ENCODE peak calls at places on chromosomes 4 and X, in seven cellular contexts. One of them, this sample, is unnamed. For H3K27me3, the result is how much of the 10 kb centered on the place peaks cover.

GRCh38 chrX:68686684-68687045 is 39.2 kb downstream of the STARD8 start:
- DNase-seq in pancreas: no peak
- DNase-seq in heart left ventricle: peak
- DNase-seq in HCT116: no peak
- DNase-seq in lung: no peak
- DNase-seq in brain microvascular endothelial cell: no peak
- DNase-seq in right lobe of liver: no peak
- DNase-seq in this sample: peak

GRCh38 chr4:144699565-144699964 is 53.6 kb downstream of the HHIP start:
- DNase-seq in HCT116: no peak
- DNase-seq in brain microvascular endothelial cell: no peak
- DNase-seq in lung: no peak
- DNase-seq in pancreas: no peak
- DNase-seq in heart left ventricle: no peak
- DNase-seq in right lobe of liver: no peak
- DNase-seq in this sample: peak

GRCh38 chrX:23792861-23793553 is 10.0 kb downstream of the SAT1 start:
- DNase-seq in brain microvascular endothelial cell: no peak
- DNase-seq in lung: peak
- DNase-seq in pancreas: no peak
- DNase-seq in right lobe of liver: no peak
- DNase-seq in heart left ventricle: no peak
- DNase-seq in HCT116: no peak
- DNase-seq in this sample: no peak

GRCh38 chr4:128285085-128286023 is 2.3 kb downstream of the PGRMC2 start:
- DNase-seq in right lobe of liver: no peak
- DNase-seq in HCT116: no peak
- DNase-seq in pancreas: no peak
- DNase-seq in heart left ventricle: no peak
- DNase-seq in brain microvascular endothelial cell: no peak
- DNase-seq in lung: no peak
- DNase-seq in this sample: no peak

GRCh38 chr4:130080872-130081451 is 985.0 kb downstream of the C4orf33 start:
- DNase-seq in heart left ventricle: no peak
- DNase-seq in lung: no peak
- DNase-seq in right lobe of liver: no peak
- DNase-seq in brain microvascular endothelial cell: no peak
- DNase-seq in HCT116: no peak
- DNase-seq in pancreas: no peak
- DNase-seq in this sample: peak

GRCh38 chrX:14712096-14712495 is 160.8 kb downstream of the FANCB start:
- DNase-seq in brain microvascular endothelial cell: no peak
- DNase-seq in lung: no peak
- DNase-seq in right lobe of liver: no peak
- DNase-seq in heart left ventricle: no peak
- DNase-seq in HCT116: no peak
- DNase-seq in pancreas: no peak
- DNase-seq in this sample: no peak

GRCh38 chr4:74453037-74453635 is 8.2 kb downstream of the AREG start:
- DNase-seq in lung: no peak
- DNase-seq in brain microvascular endothelial cell: no peak
- DNase-seq in pancreas: no peak
- DNase-seq in right lobe of liver: no peak
- DNase-seq in HCT116: no peak
- DNase-seq in heart left ventricle: no peak
- DNase-seq in this sample: no peak

GRCh38 chr4:6747690-6748068 is 31.7 kb downstream of the BLOC1S4 start:
- DNase-seq in HCT116: no peak
- DNase-seq in lung: no peak
- DNase-seq in heart left ventricle: no peak
- DNase-seq in pancreas: no peak
- DNase-seq in right lobe of liver: peak
- DNase-seq in brain microvascular endothelial cell: no peak
- DNase-seq in this sample: peak

GRCh38 chr4:36712013-36712412 is 430.6 kb downstream of the DTHD1 start:
- DNase-seq in pancreas: no peak
- DNase-seq in lung: no peak
- DNase-seq in HCT116: no peak
- DNase-seq in heart left ventricle: no peak
- DNase-seq in right lobe of liver: no peak
- DNase-seq in brain microvascular endothelial cell: no peak
- DNase-seq in this sample: peak

GRCh38 chr4:177093964-177094363 is 215.7 kb upstream of the NEIL3 start:
- DNase-seq in pancreas: no peak
- DNase-seq in HCT116: no peak
- DNase-seq in brain microvascular endothelial cell: no peak
- DNase-seq in right lobe of liver: no peak
- DNase-seq in lung: no peak
- DNase-seq in heart left ventricle: no peak
- DNase-seq in this sample: no peak

GRCh38 chr4:24924309-24924781 is 11.5 kb upstream of the CCDC149 start:
- DNase-seq in brain microvascular endothelial cell: peak
- DNase-seq in heart left ventricle: no peak
- DNase-seq in pancreas: no peak
- DNase-seq in lung: no peak
- DNase-seq in HCT116: no peak
- DNase-seq in right lobe of liver: no peak
- DNase-seq in this sample: peak

GRCh38 chrX:19862634-19863236 is 24.7 kb downstream of the SH3KBP1 start:
- DNase-seq in pancreas: no peak
- DNase-seq in lung: no peak
- DNase-seq in heart left ventricle: no peak
- DNase-seq in HCT116: no peak
- DNase-seq in brain microvascular endothelial cell: no peak
- DNase-seq in right lobe of liver: no peak
- DNase-seq in this sample: no peak

GRCh38 chr4:119532319-119532718 is 96.3 kb downstream of the PDE5A start:
- DNase-seq in HCT116: no peak
- DNase-seq in lung: no peak
- DNase-seq in heart left ventricle: no peak
- DNase-seq in right lobe of liver: no peak
- DNase-seq in brain microvascular endothelial cell: no peak
- DNase-seq in pancreas: no peak
- DNase-seq in this sample: no peak

GRCh38 chrX:80765226-80765625 is 44.5 kb downstream of the BRWD3 start:
- DNase-seq in pancreas: no peak
- DNase-seq in right lobe of liver: no peak
- DNase-seq in lung: no peak
- DNase-seq in HCT116: no peak
- DNase-seq in brain microvascular endothelial cell: peak
- DNase-seq in heart left ventricle: no peak
- DNase-seq in this sample: peak

GRCh38 chrX:135425026-135425425 is 3.3 kb downstream of the SMIM10L2A start:
- DNase-seq in pancreas: no peak
- DNase-seq in brain microvascular endothelial cell: no peak
- DNase-seq in lung: no peak
- DNase-seq in heart left ventricle: no peak
- DNase-seq in HCT116: no peak
- DNase-seq in right lobe of liver: no peak
- DNase-seq in this sample: no peak

DNA sequence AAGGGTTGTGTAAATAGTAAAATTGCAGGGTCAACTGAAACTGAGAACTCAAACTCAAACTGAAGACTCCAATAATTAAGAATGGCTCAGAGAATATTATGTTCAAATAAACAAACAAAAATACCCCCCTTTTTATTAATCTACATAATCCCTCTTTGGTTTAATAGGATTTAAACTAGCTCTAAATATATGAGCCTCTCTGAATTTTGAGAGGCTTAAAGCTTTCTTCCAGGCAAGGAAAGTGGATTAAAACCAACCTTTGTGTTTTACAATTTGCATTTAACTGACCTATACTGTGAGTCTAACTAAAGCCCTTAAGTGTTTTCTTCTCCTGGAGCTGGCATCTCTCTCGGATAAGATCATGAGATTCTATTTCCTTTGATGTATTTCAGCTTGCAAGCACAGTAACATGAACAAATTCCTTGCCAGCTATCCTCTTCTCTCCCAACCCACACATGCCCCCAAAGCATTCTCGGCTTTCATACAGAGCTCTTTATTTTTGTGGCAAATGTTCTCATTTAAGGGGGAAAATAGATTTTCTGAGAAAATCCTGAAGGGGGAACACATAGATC is 1310.8 kb upstream of the AGA start:
- DNase-seq in lung: no peak
- DNase-seq in heart left ventricle: no peak
- DNase-seq in pancreas: no peak
- DNase-seq in right lobe of liver: no peak
- DNase-seq in HCT116: no peak
- DNase-seq in brain microvascular endothelial cell: no peak
- DNase-seq in this sample: no peak
- TF ChIP-seq CTCF in lung: no peak
- TF ChIP-seq CTCF in heart left ventricle: no peak
- TF ChIP-seq CTCF in pancreas: no peak
- TF ChIP-seq CTCF in right lobe of liver: no peak
- TF ChIP-seq CTCF in HCT116: no peak
- TF ChIP-seq CTCF in brain microvascular endothelial cell: no peak
- TF ChIP-seq CTCF in this sample: no peak

GRCh38 chr4:80071643-80072606 is 1.1 kb downstream of the ANTXR2 start:
- DNase-seq in right lobe of liver: peak
- DNase-seq in brain microvascular endothelial cell: peak
- DNase-seq in lung: peak
- DNase-seq in heart left ventricle: peak
- DNase-seq in HCT116: no peak
- DNase-seq in pancreas: peak
- DNase-seq in this sample: no peak

GRCh38 chr4:80069108-80069836 is 3.8 kb downstream of the ANTXR2 start:
- DNase-seq in heart left ventricle: no peak
- DNase-seq in right lobe of liver: no peak
- DNase-seq in lung: no peak
- DNase-seq in pancreas: no peak
- DNase-seq in brain microvascular endothelial cell: no peak
- DNase-seq in HCT116: no peak
- DNase-seq in this sample: peak

GRCh38 chr4:80070880-80071620 is 2.0 kb downstream of the ANTXR2 start:
- DNase-seq in brain microvascular endothelial cell: no peak
- DNase-seq in right lobe of liver: no peak
- DNase-seq in heart left ventricle: no peak
- DNase-seq in pancreas: no peak
- DNase-seq in lung: no peak
- DNase-seq in HCT116: no peak
- DNase-seq in this sample: peak

GRCh38 chr4:80072607-80073361 is at the start of gene ANTXR2:
- DNase-seq in heart left ventricle: peak
- DNase-seq in HCT116: peak
- DNase-seq in lung: peak
- DNase-seq in brain microvascular endothelial cell: peak
- DNase-seq in pancreas: peak
- DNase-seq in right lobe of liver: peak
- DNase-seq in this sample: peak

DNA sequence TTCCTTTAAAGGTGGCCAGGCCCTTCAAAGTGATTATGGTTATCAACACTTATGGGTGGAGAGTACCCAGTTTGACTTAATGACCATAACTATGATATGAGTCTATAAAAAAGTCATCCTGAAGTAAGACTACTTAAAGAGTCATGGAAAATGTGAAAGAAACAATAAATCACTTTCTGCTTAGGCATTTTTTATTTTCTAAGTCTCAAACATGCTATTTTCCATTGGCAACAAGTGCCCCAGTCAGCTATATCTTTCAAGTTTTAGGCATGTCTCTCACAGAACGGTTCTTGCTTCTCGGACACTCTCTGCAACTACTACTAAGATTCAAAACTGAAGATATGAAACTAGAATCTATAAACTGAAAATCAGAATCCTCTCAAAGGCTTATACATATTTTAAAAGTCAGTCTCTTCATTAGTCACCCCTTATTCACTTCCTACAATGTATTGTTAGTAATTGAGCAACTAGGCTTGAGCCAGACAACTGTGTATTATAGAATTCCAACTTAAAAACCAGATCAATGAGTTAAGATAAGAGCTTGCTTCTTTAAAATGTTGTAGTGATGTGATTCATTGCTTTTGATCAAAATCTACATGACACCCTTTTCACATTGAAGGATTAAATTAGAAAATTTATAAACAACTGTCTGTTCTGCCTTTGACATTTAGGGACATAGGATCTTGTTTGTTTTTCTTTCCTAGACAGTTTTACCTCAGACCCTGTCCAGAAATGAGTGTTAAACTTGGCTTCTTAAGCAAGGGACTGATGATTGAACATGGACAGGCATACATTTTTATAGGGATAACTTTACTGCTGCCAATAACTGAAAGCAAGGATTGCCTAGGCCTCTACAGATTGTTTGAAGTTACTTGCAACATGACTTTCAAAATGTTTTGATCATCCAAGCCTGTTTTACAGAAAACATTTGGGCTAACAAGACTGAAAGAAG is 2.9 kb downstream of the ANTXR2 start:
- DNase-seq in lung: no peak
- DNase-seq in HCT116: peak
- DNase-seq in brain microvascular endothelial cell: no peak
- DNase-seq in pancreas: no peak
- DNase-seq in right lobe of liver: no peak
- DNase-seq in heart left ventricle: no peak
- DNase-seq in this sample: peak
- H3K4me3 ChIP-seq in lung: no peak
- H3K4me3 ChIP-seq in HCT116: no peak
- H3K4me3 ChIP-seq in brain microvascular endothelial cell: peak
- H3K4me3 ChIP-seq in pancreas: no peak
- H3K4me3 ChIP-seq in right lobe of liver: no peak
- H3K4me3 ChIP-seq in heart left ventricle: no peak
- H3K4me3 ChIP-seq in this sample: no peak

DNA sequence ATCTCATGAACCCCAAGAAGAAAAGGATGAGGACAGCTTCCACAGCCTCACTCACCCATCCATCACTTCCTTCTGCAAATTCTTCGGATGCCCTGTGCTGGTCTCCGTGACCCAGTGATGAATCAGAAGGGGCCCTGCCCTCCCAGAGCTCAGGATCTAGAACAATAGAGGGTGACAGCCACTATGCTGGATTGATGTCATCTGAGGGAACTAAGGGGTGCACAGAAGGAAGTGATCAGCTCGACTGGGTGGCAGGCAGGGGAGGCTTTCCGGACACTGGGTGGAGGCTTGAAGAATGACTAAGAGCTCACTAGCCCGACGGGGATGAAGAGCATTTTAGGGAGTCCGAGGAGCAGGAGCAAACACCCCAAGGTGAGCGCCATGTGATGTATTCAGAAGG is 1.4 kb upstream of the ZNF185 start:
- DNase-seq in HCT116: peak
- DNase-seq in brain microvascular endothelial cell: peak
- DNase-seq in pancreas: no peak
- DNase-seq in right lobe of liver: no peak
- DNase-seq in lung: no peak
- DNase-seq in heart left ventricle: no peak
- DNase-seq in this sample: peak
- H3K27me3 ChIP-seq in HCT116: under half
- H3K27me3 ChIP-seq in brain microvascular endothelial cell: under half
- H3K27me3 ChIP-seq in pancreas: under half
- H3K27me3 ChIP-seq in right lobe of liver: under half
- H3K27me3 ChIP-seq in lung: under half
- H3K27me3 ChIP-seq in heart left ventricle: under half
- H3K27me3 ChIP-seq in this sample: under half

DNA sequence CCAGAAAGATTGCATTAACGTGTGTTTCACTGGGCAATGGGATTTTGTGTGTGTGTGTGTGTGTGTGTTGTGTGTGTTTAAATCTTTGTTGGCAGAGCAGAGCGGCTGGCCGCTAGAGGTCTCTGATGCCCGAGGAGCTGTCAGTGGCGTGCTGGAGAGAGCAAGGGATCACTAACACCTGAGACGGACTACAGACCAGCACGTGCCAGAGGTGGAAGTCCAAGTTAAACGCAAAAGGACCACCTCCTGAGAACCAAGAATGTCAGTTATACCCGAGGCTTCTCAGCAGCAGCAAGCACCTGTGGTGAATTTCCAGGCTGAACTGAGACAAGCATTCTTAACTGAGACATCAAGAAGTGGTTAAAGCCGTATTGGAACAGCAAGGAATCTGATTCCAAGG is 9.0 kb upstream of the SLC25A14 start:
- DNase-seq in right lobe of liver: peak
- DNase-seq in lung: peak
- DNase-seq in brain microvascular endothelial cell: peak
- DNase-seq in pancreas: peak
- DNase-seq in HCT116: peak
- DNase-seq in heart left ventricle: peak
- DNase-seq in this sample: peak
- TF ChIP-seq CTCF in right lobe of liver: peak
- TF ChIP-seq CTCF in lung: no peak
- TF ChIP-seq CTCF in brain microvascular endothelial cell: peak
- TF ChIP-seq CTCF in pancreas: peak
- TF ChIP-seq CTCF in HCT116: peak
- TF ChIP-seq CTCF in heart left ventricle: peak
- TF ChIP-seq CTCF in this sample: peak